ENCODE peak calls at places on chromosomes 11 and 22, in five cellular contexts. F is H1, K is lower leg skin, X is substantia nigra, T is GM12891. E is an unnamed sample.

GRCh38 chr22:34010259-34010658 is 90.0 kb upstream of the LARGE1 start:
- DNase-seq in K (no peak), X (no peak), F (no peak), T (no peak), E (no peak)

GRCh38 chr11:75383246-75383645 is 16.1 kb upstream of the RPS3 start:
- DNase-seq in X (no peak), T (no peak), F (no peak), K (no peak), E (no peak)

GRCh38 chr11:115618428-115618827 is 114.2 kb upstream of the CADM1 start:
- DNase-seq in F (no peak), T (no peak), K (no peak), X (no peak), E (peak)

GRCh38 chr11:66264893-66265292 is 3.5 kb upstream of the RAB1B start:
- DNase-seq in X (no peak), T (no peak), K (no peak), F (no peak), E (no peak)

GRCh38 chr11:78737891-78738290 is 163.2 kb upstream of the NARS2 start:
- DNase-seq in T (no peak), F (no peak), K (no peak), X (no peak), E (no peak)

GRCh38 chr11:5550440-5551095 is 2.2 kb upstream of the OR52H1 start:
- DNase-seq in K (no peak), X (no peak), F (no peak), T (no peak), E (peak)

GRCh38 chr11:125586618-125587017 is 6.0 kb upstream of the STT3A start:
- DNase-seq in T (no peak), X (no peak), K (no peak), F (no peak), E (no peak)

GRCh38 chr22:28148816-28149465 is 229.9 kb upstream of the PITPNB start:
- DNase-seq in K (no peak), F (no peak), T (no peak), X (no peak), E (no peak)

GRCh38 chr11:35723493-35724284 is 61.1 kb downstream of the TRIM44 start:
- DNase-seq in K (no peak), T (no peak), X (no peak), F (no peak), E (no peak)

GRCh38 chr11:68402355-68403031 is 58.1 kb upstream of the PPP6R3 start:
- DNase-seq in X (no peak), K (no peak), T (no peak), F (no peak), E (no peak)

GRCh38 chr11:128548655-128549255 is 38.6 kb downstream of the ETS1 start:
- DNase-seq in X (no peak), F (no peak), T (no peak), K (no peak), E (no peak)

GRCh38 chr11:128498846-128499245 is 88.5 kb downstream of the ETS1 start:
- DNase-seq in F (no peak), X (no peak), K (no peak), T (no peak), E (peak)

GRCh38 chr11:24478718-24479117 is 18.1 kb upstream of the LUZP2 start:
- DNase-seq in T (no peak), K (no peak), X (no peak), F (no peak), E (no peak)

GRCh38 chr11:75456596-75456995 is 23.6 kb upstream of the KLHL35 start:
- DNase-seq in F (no peak), K (no peak), X (no peak), T (no peak), E (no peak)

GRCh38 chr22:29106839-29107238 is 34.0 kb downstream of the KREMEN1 start:
- DNase-seq in T (no peak), K (no peak), F (no peak), X (no peak), E (no peak)

GRCh38 chr11:1053121-1053901 is 16.8 kb upstream of the MUC6 start:
- DNase-seq in K (no peak), F (no peak), T (no peak), X (no peak), E (no peak)

GRCh38 chr22:29003975-29004646 is 57.5 kb downstream of the C22orf31 start:
- DNase-seq in T (no peak), F (no peak), X (no peak), K (no peak), E (no peak)

E was measured in RCC 7860.